ENCODE peak calls at places on chromosomes 3 and 15, in five cellular contexts. One of them, this sample, is unnamed.

GRCh38 chr3:48271763-48272498 is 31.0 kb downstream of the ZNF589 start:
- DNase-seq in foreskin keratinocyte: no peak
- DNase-seq in transverse colon: no peak
- DNase-seq in mammary epithelial cell: no peak
- DNase-seq in osteocyte: peak
- DNase-seq in this sample: no peak

GRCh38 chr15:60544581-60545115 is 65.7 kb upstream of the ICE2 start:
- DNase-seq in foreskin keratinocyte: no peak
- DNase-seq in mammary epithelial cell: no peak
- DNase-seq in transverse colon: no peak
- DNase-seq in osteocyte: no peak
- DNase-seq in this sample: no peak

GRCh38 chr3:133494469-133494868 is 79.0 kb upstream of the CDV3 start:
- DNase-seq in foreskin keratinocyte: no peak
- DNase-seq in osteocyte: no peak
- DNase-seq in transverse colon: no peak
- DNase-seq in mammary epithelial cell: no peak
- DNase-seq in this sample: peak

GRCh38 chr3:131540821-131541220 is 38.0 kb upstream of the MRPL3 start:
- DNase-seq in transverse colon: no peak
- DNase-seq in mammary epithelial cell: no peak
- DNase-seq in osteocyte: no peak
- DNase-seq in foreskin keratinocyte: no peak
- DNase-seq in this sample: no peak

GRCh38 chr3:42819351-42819965 is 10.2 kb downstream of the ACKR2 start:
- DNase-seq in foreskin keratinocyte: no peak
- DNase-seq in osteocyte: no peak
- DNase-seq in mammary epithelial cell: peak
- DNase-seq in transverse colon: peak
- DNase-seq in this sample: peak

GRCh38 chr15:60735559-60736047 is 256.7 kb upstream of the ICE2 start:
- DNase-seq in transverse colon: no peak
- DNase-seq in foreskin keratinocyte: no peak
- DNase-seq in osteocyte: no peak
- DNase-seq in mammary epithelial cell: no peak
- DNase-seq in this sample: no peak

GRCh38 chr15:67039349-67040075 is 25.9 kb upstream of the SMAD3 start:
- DNase-seq in osteocyte: no peak
- DNase-seq in foreskin keratinocyte: peak
- DNase-seq in mammary epithelial cell: peak
- DNase-seq in transverse colon: no peak
- DNase-seq in this sample: peak

GRCh38 chr3:171227828-171228227 is 201.3 kb upstream of the SLC2A2 start:
- DNase-seq in foreskin keratinocyte: no peak
- DNase-seq in transverse colon: no peak
- DNase-seq in mammary epithelial cell: no peak
- DNase-seq in osteocyte: no peak
- DNase-seq in this sample: no peak

GRCh38 chr3:115074502-115074901 is 72.6 kb downstream of the ZBTB20 start:
- DNase-seq in transverse colon: no peak
- DNase-seq in foreskin keratinocyte: peak
- DNase-seq in mammary epithelial cell: no peak
- DNase-seq in osteocyte: no peak
- DNase-seq in this sample: no peak

GRCh38 chr3:105611304-105612192 is 244.8 kb downstream of the ALCAM start:
- DNase-seq in foreskin keratinocyte: peak
- DNase-seq in mammary epithelial cell: peak
- DNase-seq in transverse colon: no peak
- DNase-seq in osteocyte: no peak
- DNase-seq in this sample: peak

GRCh38 chr15:32959077-32959476 is 235.4 kb downstream of the FMN1 start:
- DNase-seq in mammary epithelial cell: no peak
- DNase-seq in osteocyte: no peak
- DNase-seq in foreskin keratinocyte: no peak
- DNase-seq in transverse colon: no peak
- DNase-seq in this sample: no peak

GRCh38 chr3:60788185-60788584 is 463.1 kb downstream of the FHIT start:
- DNase-seq in osteocyte: no peak
- DNase-seq in transverse colon: no peak
- DNase-seq in foreskin keratinocyte: no peak
- DNase-seq in mammary epithelial cell: no peak
- DNase-seq in this sample: no peak

GRCh38 chr3:165192610-165193192 is 3.5 kb downstream of the SLITRK3 start:
- DNase-seq in foreskin keratinocyte: no peak
- DNase-seq in mammary epithelial cell: no peak
- DNase-seq in osteocyte: no peak
- DNase-seq in transverse colon: no peak
- DNase-seq in this sample: no peak

GRCh38 chr3:52339612-52340011 is 23.5 kb downstream of the DNAH1 start:
- DNase-seq in foreskin keratinocyte: peak
- DNase-seq in mammary epithelial cell: peak
- DNase-seq in osteocyte: no peak
- DNase-seq in transverse colon: peak
- DNase-seq in this sample: peak

GRCh38 chr3:141179983-141180382 is 51.6 kb upstream of the PXYLP1 start:
- DNase-seq in osteocyte: no peak
- DNase-seq in mammary epithelial cell: no peak
- DNase-seq in foreskin keratinocyte: no peak
- DNase-seq in transverse colon: no peak
- DNase-seq in this sample: no peak

GRCh38 chr15:69380100-69380725 is 33.9 kb upstream of the KIF23 start:
- DNase-seq in foreskin keratinocyte: no peak
- DNase-seq in mammary epithelial cell: no peak
- DNase-seq in osteocyte: no peak
- DNase-seq in transverse colon: no peak
- DNase-seq in this sample: peak

GRCh38 chr15:66253643-66254363 is at the start of gene MEGF11:
- DNase-seq in osteocyte: no peak
- DNase-seq in foreskin keratinocyte: no peak
- DNase-seq in transverse colon: peak
- DNase-seq in mammary epithelial cell: peak
- DNase-seq in this sample: peak

GRCh38 chr3:105904683-105905320 is 36.0 kb upstream of the CBLB start:
- DNase-seq in mammary epithelial cell: no peak
- DNase-seq in foreskin keratinocyte: no peak
- DNase-seq in transverse colon: no peak
- DNase-seq in osteocyte: no peak
- DNase-seq in this sample: no peak

GRCh38 chr15:63018639-63019038 is 23.9 kb upstream of the TPM1 start:
- DNase-seq in transverse colon: no peak
- DNase-seq in mammary epithelial cell: peak
- DNase-seq in osteocyte: no peak
- DNase-seq in foreskin keratinocyte: no peak
- DNase-seq in this sample: no peak

GRCh38 chr15:70259030-70259424 is 161.3 kb upstream of the TLE3 start:
- DNase-seq in mammary epithelial cell: no peak
- DNase-seq in osteocyte: no peak
- DNase-seq in foreskin keratinocyte: no peak
- DNase-seq in transverse colon: peak
- DNase-seq in this sample: peak

GRCh38 chr3:192108820-192109219 is 618.5 kb downstream of the FGF12 start:
- DNase-seq in mammary epithelial cell: no peak
- DNase-seq in foreskin keratinocyte: no peak
- DNase-seq in osteocyte: no peak
- DNase-seq in transverse colon: no peak
- DNase-seq in this sample: no peak

GRCh38 chr3:108182339-108182738 is 39.9 kb downstream of the IFT57 start:
- DNase-seq in transverse colon: no peak
- DNase-seq in mammary epithelial cell: peak
- DNase-seq in foreskin keratinocyte: no peak
- DNase-seq in osteocyte: no peak
- DNase-seq in this sample: no peak

GRCh38 chr3:121748638-121749275 is 784 bp downstream of the GOLGB1 start:
- DNase-seq in transverse colon: peak
- DNase-seq in mammary epithelial cell: peak
- DNase-seq in osteocyte: no peak
- DNase-seq in foreskin keratinocyte: no peak
- DNase-seq in this sample: peak

GRCh38 chr3:146020969-146021368 is 140.0 kb downstream of the PLOD2 start:
- DNase-seq in foreskin keratinocyte: no peak
- DNase-seq in mammary epithelial cell: no peak
- DNase-seq in osteocyte: no peak
- DNase-seq in transverse colon: no peak
- DNase-seq in this sample: no peak

GRCh38 chr3:146024260-146024659 is 136.7 kb downstream of the PLOD2 start:
- DNase-seq in osteocyte: no peak
- DNase-seq in transverse colon: no peak
- DNase-seq in foreskin keratinocyte: no peak
- DNase-seq in mammary epithelial cell: no peak
- DNase-seq in this sample: no peak

GRCh38 chr3:146026547-146026946 is 134.4 kb downstream of the PLOD2 start:
- DNase-seq in transverse colon: no peak
- DNase-seq in foreskin keratinocyte: no peak
- DNase-seq in osteocyte: no peak
- DNase-seq in mammary epithelial cell: no peak
- DNase-seq in this sample: no peak
- TF ChIP-seq CTCF in transverse colon: no peak
- TF ChIP-seq CTCF in foreskin keratinocyte: peak
- TF ChIP-seq CTCF in osteocyte: peak
- TF ChIP-seq CTCF in mammary epithelial cell: no peak
- TF ChIP-seq CTCF in this sample: no peak

DNA sequence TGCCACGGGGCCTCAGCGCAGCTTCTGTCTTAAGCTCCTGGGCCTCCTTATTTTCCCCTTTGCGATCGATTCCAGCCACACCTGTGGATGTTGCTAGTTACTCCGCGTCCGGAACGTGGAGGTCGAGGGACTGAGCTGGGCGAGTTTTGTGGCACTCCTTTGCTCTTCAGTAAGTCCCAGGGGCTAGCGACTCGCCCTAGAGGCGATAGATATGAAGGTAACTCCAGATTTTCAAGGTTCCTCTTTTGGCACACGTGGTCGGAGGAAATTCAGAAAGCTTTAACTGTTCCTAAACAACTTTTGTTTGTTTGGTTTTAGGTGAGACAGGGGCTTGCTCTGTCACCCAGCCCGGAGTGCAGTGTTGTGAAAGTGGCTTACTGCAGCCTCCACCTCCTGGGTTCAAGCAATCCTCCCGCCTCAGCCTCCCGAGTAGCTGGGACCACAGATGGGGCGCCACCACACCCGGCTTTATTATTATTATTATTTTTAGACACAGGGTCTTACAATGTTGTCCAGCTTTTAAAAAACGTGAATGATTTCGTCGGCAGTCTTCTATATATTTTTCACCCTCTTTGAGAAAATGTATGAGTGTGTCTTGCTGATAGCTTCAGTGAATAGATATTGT is 657 bp downstream of the MFSD1 start:
- DNase-seq in foreskin keratinocyte: no peak
- DNase-seq in mammary epithelial cell: no peak
- DNase-seq in osteocyte: no peak
- DNase-seq in transverse colon: peak
- DNase-seq in this sample: no peak
- TF ChIP-seq CTCF in foreskin keratinocyte: no peak
- TF ChIP-seq CTCF in mammary epithelial cell: no peak
- TF ChIP-seq CTCF in osteocyte: no peak
- TF ChIP-seq CTCF in transverse colon: no peak
- TF ChIP-seq CTCF in this sample: no peak

DNA sequence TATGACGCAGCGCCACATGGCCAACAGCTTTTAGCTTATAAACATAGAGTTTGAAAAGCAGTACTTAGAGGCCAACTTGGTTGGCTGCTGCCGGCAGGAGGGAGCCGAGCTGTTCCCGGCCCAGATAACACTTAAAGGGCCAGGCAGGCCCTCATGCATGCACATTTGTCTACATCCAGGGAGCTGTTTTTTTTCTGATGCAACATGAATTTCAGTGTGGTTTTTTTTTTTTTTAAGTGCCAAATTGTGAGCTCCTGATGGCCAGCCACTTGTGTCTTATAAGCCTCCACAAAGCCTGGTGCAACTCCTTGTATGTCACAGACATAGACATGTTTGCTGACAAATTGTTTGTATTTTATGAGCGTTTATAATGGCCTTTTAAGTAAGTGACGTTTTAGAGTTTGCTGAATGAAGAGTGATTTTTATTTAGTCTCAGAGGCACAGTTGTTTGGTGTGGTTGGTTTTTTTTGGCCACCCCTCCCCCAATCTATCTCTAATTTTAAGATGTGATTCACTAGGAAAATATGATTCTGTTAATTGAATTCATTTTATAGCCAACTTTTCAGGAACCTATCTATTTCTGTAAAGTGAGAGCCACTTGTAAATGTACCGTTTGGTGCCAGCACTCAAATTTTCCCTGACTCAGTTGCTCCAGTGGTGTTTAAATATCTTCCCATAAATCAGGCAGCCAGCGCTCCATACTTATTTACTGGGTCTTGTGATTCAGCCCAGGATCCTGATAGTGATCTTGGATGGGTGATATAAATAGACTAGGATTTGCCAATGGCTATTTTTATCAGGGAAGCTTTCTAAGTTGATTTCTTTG is 134.3 kb downstream of the VGLL4 start:
- DNase-seq in osteocyte: no peak
- DNase-seq in transverse colon: peak
- DNase-seq in mammary epithelial cell: no peak
- DNase-seq in foreskin keratinocyte: no peak
- DNase-seq in this sample: peak
- TF ChIP-seq CTCF in osteocyte: peak
- TF ChIP-seq CTCF in transverse colon: no peak
- TF ChIP-seq CTCF in mammary epithelial cell: no peak
- TF ChIP-seq CTCF in foreskin keratinocyte: peak
- TF ChIP-seq CTCF in this sample: no peak

DNA sequence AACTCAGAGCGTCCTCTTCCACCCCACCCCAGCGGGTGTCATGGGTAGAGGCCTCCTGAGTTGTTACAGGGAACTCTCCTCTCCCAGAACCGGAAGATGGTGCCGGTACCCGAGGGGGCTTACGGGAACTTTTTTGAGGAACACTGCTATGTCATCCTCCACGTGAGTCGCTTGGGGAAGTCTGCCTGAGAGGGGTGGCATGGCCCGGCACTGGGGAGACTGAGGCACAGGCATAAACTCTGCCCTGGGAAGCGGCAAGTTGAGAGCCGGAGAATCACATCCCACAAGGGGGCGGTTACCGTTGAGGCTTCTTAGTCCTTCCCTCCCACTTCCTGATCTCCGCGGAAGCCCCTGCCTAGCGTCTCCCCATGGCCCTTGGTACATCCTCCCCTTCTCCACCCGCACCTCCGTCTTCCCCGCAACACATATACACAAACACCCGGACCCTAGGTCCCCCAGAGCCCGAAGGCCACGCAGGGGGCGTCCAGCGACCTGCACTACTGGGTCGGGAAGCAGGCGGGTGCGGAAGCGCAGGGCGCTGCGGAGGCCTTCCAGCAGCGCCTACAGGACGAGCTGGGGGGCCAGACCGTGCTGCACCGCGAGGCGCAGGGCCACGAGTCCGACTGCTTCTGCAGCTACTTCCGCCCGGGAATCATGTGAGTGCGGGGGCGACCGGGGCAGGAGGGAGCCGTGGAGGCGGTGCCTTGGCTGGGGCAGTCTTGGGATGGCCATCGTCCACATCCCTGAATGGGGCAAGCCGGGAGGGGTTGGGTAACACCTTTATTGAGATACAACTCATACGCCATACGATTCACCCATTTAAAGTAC is 3.4 kb downstream of the VILL start:
- DNase-seq in mammary epithelial cell: no peak
- DNase-seq in transverse colon: peak
- DNase-seq in osteocyte: no peak
- DNase-seq in foreskin keratinocyte: no peak
- DNase-seq in this sample: no peak
- TF ChIP-seq CTCF in mammary epithelial cell: no peak
- TF ChIP-seq CTCF in transverse colon: no peak
- TF ChIP-seq CTCF in osteocyte: no peak
- TF ChIP-seq CTCF in foreskin keratinocyte: peak
- TF ChIP-seq CTCF in this sample: no peak